ENCODE peak calls at places on chromosome 1, in four cellular contexts. Z, U, V and F are unnamed samples.

GRCh38 chr1:16112558-16113555 is 39.4 kb upstream of the FAM131C start:
- DNase-seq in Z (peak; percentile 74), V (peak; percentile 70), U (no peak), F (peak; percentile 60)

GRCh38 chr1:226002667-226003501 is 3.7 kb upstream of the SDE2 start:
- DNase-seq in Z (peak; percentile 97), U (peak; percentile 6), V (peak; percentile 80), F (peak; percentile 95)

GRCh38 chr1:52635321-52636089 is 2.5 kb downstream of the SHISAL2A start:
- DNase-seq in U (no peak), V (no peak), Z (peak; percentile 60), F (no peak)

GRCh38 chr1:2896824-2897223 is 95.3 kb upstream of the TTC34 start:
- DNase-seq in U (no peak), Z (no peak), V (no peak), F (no peak)

GRCh38 chr1:39900662-39901485 is 843 bp downstream of the MYCL start:
- DNase-seq in V (peak; percentile 67), Z (peak; percentile 82), U (peak; percentile 19), F (peak; percentile 46)

GRCh38 chr1:115648717-115649691 is 7.2 kb downstream of the VANGL1 start:
- DNase-seq in Z (peak; percentile 89), V (no peak), U (no peak), F (peak; percentile 37)

GRCh38 chr1:103056423-103056822 is 51.9 kb downstream of the COL11A1 start:
- DNase-seq in Z (no peak), V (no peak), U (no peak), F (no peak)

GRCh38 chr1:200258447-200259375 is 151.1 kb downstream of the ZNF281 start:
- DNase-seq in U (peak; percentile 21), V (no peak), Z (peak; percentile 48), F (no peak)

GRCh38 chr1:241775021-241775420 is 73.0 kb upstream of the EXO1 start:
- DNase-seq in U (no peak), V (no peak), Z (no peak), F (no peak)

GRCh38 chr1:240706150-240706904 is 94.4 kb upstream of the GREM2 start:
- DNase-seq in U (peak; percentile 35), Z (no peak), V (no peak), F (no peak)

GRCh38 chr1:43358121-43358745 is 548 bp upstream of the CDC20 start:
- DNase-seq in U (peak; percentile 37), V (no peak), Z (peak; percentile 89), F (peak; percentile 58)

GRCh38 chr1:231272173-231272572 is 31.2 kb downstream of the GNPAT start:
- DNase-seq in U (no peak), V (no peak), Z (no peak), F (no peak)

GRCh38 chr1:81876901-81877750 is 76.4 kb downstream of the ADGRL2 start:
- DNase-seq in V (no peak), Z (no peak), U (peak; percentile 46), F (no peak)

GRCh38 chr1:145805057-145805456 is 18.8 kb downstream of the RNF115 start:
- DNase-seq in U (peak; percentile 43), Z (peak; percentile 86), V (no peak), F (no peak)

GRCh38 chr1:89681045-89681729 is 48.3 kb downstream of the LRRC8C start:
- DNase-seq in Z (no peak), V (no peak), U (no peak), F (no peak)

GRCh38 chr1:37537378-37537777 is 16.7 kb downstream of the SNIP1 start:
- DNase-seq in Z (no peak), U (peak; percentile 83), V (no peak), F (no peak)

GRCh38 chr1:66542314-66542713 is 8.4 kb downstream of the SGIP1 start:
- DNase-seq in Z (no peak), U (peak; percentile 63), V (no peak), F (no peak)

GRCh38 chr1:212139526-212140137 is 104.1 kb downstream of the DTL start:
- DNase-seq in U (no peak), V (no peak), Z (no peak), F (no peak)

GRCh38 chr1:173489149-173489600 is 12.0 kb downstream of the PRDX6 start:
- DNase-seq in Z (peak; percentile 85), V (no peak), U (peak; percentile 20), F (peak; percentile 58)

GRCh38 chr1:195768936-195769335 is 839.3 kb downstream of the KCNT2 start:
- DNase-seq in U (peak; percentile 22), V (no peak), Z (no peak), F (no peak)

GRCh38 chr1:212612251-212612961 is 3.8 kb downstream of the ATF3 start:
- DNase-seq in U (no peak), Z (no peak), V (no peak), F (no peak)

GRCh38 chr1:224700915-224701531 is 84.9 kb downstream of the CNIH3 start:
- DNase-seq in V (peak; percentile 66), U (peak; percentile 7), Z (peak; percentile 94), F (peak; percentile 73)

GRCh38 chr1:79497193-79497773 is 490.8 kb upstream of the ADGRL4 start:
- DNase-seq in U (peak; percentile 47), Z (peak; percentile 48), V (no peak), F (no peak)

GRCh38 chr1:2956571-2956970 is 64.7 kb upstream of the ACTRT2 start:
- DNase-seq in V (no peak), Z (no peak), U (no peak), F (no peak)

GRCh38 chr1:236541710-236542109 is 17.9 kb downstream of the LGALS8 start:
- DNase-seq in Z (no peak), V (no peak), U (no peak), F (no peak)

GRCh38 chr1:225710804-225711203 is 57.9 kb upstream of the ENAH start:
- DNase-seq in U (peak; percentile 22), Z (peak; percentile 60), V (no peak), F (no peak)

GRCh38 chr1:165075725-165076370 is 280.7 kb downstream of the LMX1A start:
- DNase-seq in U (peak; percentile 13), V (no peak), Z (peak; percentile 68), F (peak; percentile 62)

GRCh38 chr1:208256091-208256490 is 11.9 kb upstream of the PLXNA2 start:
- DNase-seq in U (no peak), V (no peak), Z (no peak), F (no peak)

GRCh38 chr1:47181095-47181954 is 8.5 kb downstream of the PDZK1IP1 start:
- DNase-seq in Z (peak; percentile 36), V (no peak), U (no peak), F (peak; percentile 65)

GRCh38 chr1:91635763-91636162 is 135.1 kb downstream of the CDC7 start:
- DNase-seq in V (no peak), Z (no peak), U (no peak), F (no peak)

DNA sequence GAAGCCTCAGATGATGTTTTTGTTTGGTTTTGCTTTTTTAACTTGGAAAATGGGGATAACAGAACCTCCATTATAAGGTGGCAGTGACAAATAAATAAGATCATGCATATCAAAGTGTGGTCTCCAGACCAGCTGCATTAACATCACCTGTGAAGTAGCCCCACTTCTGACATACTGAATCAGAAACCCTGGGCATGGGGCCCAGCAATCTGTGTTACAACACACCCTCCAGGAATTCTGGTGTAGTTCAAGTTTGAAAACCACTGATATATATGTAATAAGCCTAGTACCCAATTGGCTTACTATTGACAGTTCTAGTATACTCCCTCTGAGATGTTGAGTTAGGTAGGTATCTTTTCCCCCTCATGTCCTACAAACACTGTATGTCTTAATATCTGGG is 24.1 kb upstream of the RNF19B start:
- DNase-seq in Z (no peak), U (peak; percentile 94), V (no peak), F (no peak)
- H3K4me1 ChIP-seq in Z (peaks cover 1% of the 10 kb centered on the region), U (peaks cover 27% of the 10 kb centered on the region), V (peaks cover 8% of the 10 kb centered on the region), F (peaks cover 8% of the 10 kb centered on the region)

GRCh38 chr1:32329931-32330466 is 6.0 kb downstream of the MARCKSL1 start:
- DNase-seq in Z (no peak), V (no peak), U (no peak), F (no peak)
- H4K5ac ChIP-seq in Z (no peak overlapping the region), V (no peak overlapping the region), U (no peak overlapping the region), F (no peak overlapping the region)

GRCh38 chr1:150106331-150106730 is 38.8 kb downstream of the VPS45 start:
- DNase-seq in V (no peak), Z (no peak), U (peak; percentile 29), F (no peak)

DNA sequence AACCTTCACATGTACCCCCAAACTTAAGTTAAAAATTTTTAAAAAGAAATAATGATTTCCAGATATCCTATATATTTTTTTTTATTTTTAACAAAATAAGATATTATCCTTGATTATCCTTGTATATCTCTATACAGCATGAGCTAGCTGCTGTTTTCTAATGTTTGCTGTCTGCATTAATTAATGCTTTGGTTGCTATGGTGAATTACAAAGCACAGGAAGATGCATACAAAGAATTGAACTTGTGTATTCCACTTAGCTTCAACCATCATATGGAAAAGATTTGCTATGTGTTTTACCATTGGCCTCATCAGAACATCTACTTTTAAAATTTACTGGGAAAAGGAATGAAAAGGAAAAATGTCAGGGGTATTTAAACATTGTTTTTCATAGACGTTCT is 35.4 kb downstream of the VPS45 start:
- DNase-seq in Z (no peak), V (no peak), U (no peak), F (no peak)
- H3K4me2 ChIP-seq in Z (no peak overlapping the region), V (no peak overlapping the region), U (no peak overlapping the region), F (no peak overlapping the region)

GRCh38 chr1:154945160-154945961 is 8.8 kb upstream of the PMVK start:
- DNase-seq in V (no peak), U (no peak), Z (no peak), F (no peak)

GRCh38 chr1:154941332-154941995 is 4.9 kb upstream of the PMVK start:
- DNase-seq in U (no peak), Z (peak; percentile 55), V (no peak), F (peak; percentile 60)

GRCh38 chr1:154945962-154946850 is 9.7 kb upstream of the PMVK start:
- DNase-seq in U (no peak), V (no peak), Z (no peak), F (no peak)

GRCh38 chr1:154944422-154945159 is 8.1 kb upstream of the PMVK start:
- DNase-seq in U (no peak), V (no peak), Z (no peak), F (no peak)

DNA sequence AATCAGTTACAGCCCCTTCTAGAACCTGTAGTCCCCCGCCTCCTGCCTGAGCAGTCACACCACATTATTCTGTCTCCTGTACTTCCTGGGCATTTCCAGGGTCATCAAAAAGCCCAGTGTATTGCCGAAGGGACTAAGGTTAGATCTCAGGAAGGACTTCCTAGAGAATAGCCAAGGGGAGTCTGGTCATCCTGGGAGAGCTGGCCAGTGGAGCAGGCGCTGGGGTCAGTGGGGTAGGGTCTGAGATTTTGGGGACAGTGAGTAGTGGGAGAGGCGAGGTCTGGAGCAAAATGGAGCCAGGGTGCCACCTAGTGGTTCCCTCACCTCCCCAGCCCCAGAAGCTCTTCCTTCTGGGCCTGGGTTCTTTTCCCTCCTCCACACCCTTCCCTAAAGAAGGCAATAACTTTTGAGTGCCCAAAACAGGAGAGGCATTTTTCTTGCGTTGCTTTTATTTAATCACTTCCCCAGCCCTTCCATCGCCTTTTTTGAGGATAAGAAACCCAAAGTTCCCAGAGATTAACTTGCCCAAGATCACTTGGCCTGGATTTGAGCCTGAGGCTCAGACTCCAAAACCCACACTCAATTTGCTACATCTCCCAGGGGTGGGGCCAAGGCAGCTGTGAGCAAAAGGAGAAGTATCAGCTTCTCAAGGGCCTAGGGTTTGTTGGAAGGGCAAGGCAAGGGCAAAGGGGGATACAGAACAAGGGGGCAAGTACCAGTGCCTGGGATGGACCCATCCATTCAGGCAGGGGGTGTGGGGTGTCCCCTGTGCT is 7.3 kb upstream of the PMVK start:
- DNase-seq in U (peak; percentile 12), V (peak; percentile 73), Z (peak; percentile 61), F (peak; percentile 60)
- H3K4me1 ChIP-seq in U (no peaks in the 10 kb centered on the region), V (peaks cover 4% of the 10 kb centered on the region), Z (peaks cover 6% of the 10 kb centered on the region), F (peaks cover 3% of the 10 kb centered on the region)

GRCh38 chr1:41935226-41935625 is 16.5 kb upstream of the HIVEP3 start:
- DNase-seq in Z (no peak), V (no peak), U (peak; percentile 34), F (no peak)
- H4K5ac ChIP-seq in Z (no peak overlapping the region), V (no peak overlapping the region), U (no peak overlapping the region), F (no peak overlapping the region)

GRCh38 chr1:8121261-8122159 is 95.4 kb upstream of the ERRFI1 start:
- DNase-seq in U (peak; percentile 94), V (no peak), Z (peak; percentile 61), F (peak; percentile 46)
- H3K4me2 ChIP-seq in U (peak overlapping the region; percentile 27), V (no peak overlapping the region), Z (no peak overlapping the region), F (no peak overlapping the region)